ENCODE peak calls at places on chromosomes 5 and 9, in six cellular contexts. One of them, this sample, is unnamed.

GRCh38 chr5:52148679-52149078 is 639.0 kb upstream of the ITGA1 start:
- DNase-seq in GM06990: no peak
- DNase-seq in iris pigment epithelial cell: no peak
- DNase-seq in stimulated activated CD8-positive, alpha-beta memory T cell treated with anti-CD3 and anti-CD28 coated beads, Interleukin-12 subunit alpha, Interleukin-12 subunit beta, amount 100 ng/mL, for 1 hour: no peak
- DNase-seq in A549: no peak
- DNase-seq in EH: no peak
- DNase-seq in this sample: no peak

GRCh38 chr5:79578876-79579275 is 33.4 kb upstream of the TENT2 start:
- DNase-seq in GM06990: no peak
- DNase-seq in iris pigment epithelial cell: no peak
- DNase-seq in stimulated activated CD8-positive, alpha-beta memory T cell treated with anti-CD3 and anti-CD28 coated beads, Interleukin-12 subunit alpha, Interleukin-12 subunit beta, amount 100 ng/mL, for 1 hour: no peak
- DNase-seq in A549: no peak
- DNase-seq in EH: no peak
- DNase-seq in this sample: no peak

GRCh38 chr5:125408582-125409069 is 662.2 kb upstream of the ZNF608 start:
- DNase-seq in GM06990: peak; percentile 28
- DNase-seq in iris pigment epithelial cell: peak; percentile 92
- DNase-seq in stimulated activated CD8-positive, alpha-beta memory T cell treated with anti-CD3 and anti-CD28 coated beads, Interleukin-12 subunit alpha, Interleukin-12 subunit beta, amount 100 ng/mL, for 1 hour: no peak
- DNase-seq in A549: peak; percentile 18
- DNase-seq in EH: peak; percentile 86
- DNase-seq in this sample: peak; percentile 82

GRCh38 chr5:40437452-40437861 is 242.3 kb upstream of the PTGER4 start:
- DNase-seq in GM06990: peak; percentile 12
- DNase-seq in iris pigment epithelial cell: peak; percentile 94
- DNase-seq in stimulated activated CD8-positive, alpha-beta memory T cell treated with anti-CD3 and anti-CD28 coated beads, Interleukin-12 subunit alpha, Interleukin-12 subunit beta, amount 100 ng/mL, for 1 hour: peak; percentile 28
- DNase-seq in A549: no peak
- DNase-seq in EH: peak; percentile 82
- DNase-seq in this sample: peak; percentile 91

GRCh38 chr9:76828462-76828861 is 64.2 kb downstream of the PCA3 start:
- DNase-seq in GM06990: no peak
- DNase-seq in iris pigment epithelial cell: no peak
- DNase-seq in stimulated activated CD8-positive, alpha-beta memory T cell treated with anti-CD3 and anti-CD28 coated beads, Interleukin-12 subunit alpha, Interleukin-12 subunit beta, amount 100 ng/mL, for 1 hour: no peak
- DNase-seq in A549: no peak
- DNase-seq in EH: no peak
- DNase-seq in this sample: no peak

GRCh38 chr9:108363321-108363720 is 492.5 kb downstream of the ACTL7B start:
- DNase-seq in GM06990: no peak
- DNase-seq in iris pigment epithelial cell: no peak
- DNase-seq in stimulated activated CD8-positive, alpha-beta memory T cell treated with anti-CD3 and anti-CD28 coated beads, Interleukin-12 subunit alpha, Interleukin-12 subunit beta, amount 100 ng/mL, for 1 hour: no peak
- DNase-seq in A549: no peak
- DNase-seq in EH: no peak
- DNase-seq in this sample: no peak

GRCh38 chr5:132775439-132776076 is 1.5 kb downstream of the SEPTIN8 start:
- DNase-seq in GM06990: no peak
- DNase-seq in iris pigment epithelial cell: peak; percentile 16
- DNase-seq in stimulated activated CD8-positive, alpha-beta memory T cell treated with anti-CD3 and anti-CD28 coated beads, Interleukin-12 subunit alpha, Interleukin-12 subunit beta, amount 100 ng/mL, for 1 hour: no peak
- DNase-seq in A549: no peak
- DNase-seq in EH: peak; percentile 23
- DNase-seq in this sample: peak; percentile 92

GRCh38 chr9:126935630-126936029 is 21.0 kb downstream of the RALGPS1 start:
- DNase-seq in GM06990: no peak
- DNase-seq in iris pigment epithelial cell: peak; percentile 35
- DNase-seq in stimulated activated CD8-positive, alpha-beta memory T cell treated with anti-CD3 and anti-CD28 coated beads, Interleukin-12 subunit alpha, Interleukin-12 subunit beta, amount 100 ng/mL, for 1 hour: no peak
- DNase-seq in A549: no peak
- DNase-seq in EH: peak; percentile 38
- DNase-seq in this sample: peak; percentile 60

GRCh38 chr5:72209515-72210115 is 102.3 kb downstream of the MAP1B start:
- DNase-seq in GM06990: no peak
- DNase-seq in iris pigment epithelial cell: no peak
- DNase-seq in stimulated activated CD8-positive, alpha-beta memory T cell treated with anti-CD3 and anti-CD28 coated beads, Interleukin-12 subunit alpha, Interleukin-12 subunit beta, amount 100 ng/mL, for 1 hour: no peak
- DNase-seq in A549: no peak
- DNase-seq in EH: peak; percentile 84
- DNase-seq in this sample: no peak

GRCh38 chr5:140595538-140595937 is 30.9 kb downstream of the SLC35A4 start:
- DNase-seq in GM06990: no peak
- DNase-seq in iris pigment epithelial cell: no peak
- DNase-seq in stimulated activated CD8-positive, alpha-beta memory T cell treated with anti-CD3 and anti-CD28 coated beads, Interleukin-12 subunit alpha, Interleukin-12 subunit beta, amount 100 ng/mL, for 1 hour: no peak
- DNase-seq in A549: no peak
- DNase-seq in EH: no peak
- DNase-seq in this sample: no peak

GRCh38 chr5:146529984-146530383 is 14.0 kb upstream of the GPR151 start:
- DNase-seq in GM06990: no peak
- DNase-seq in iris pigment epithelial cell: no peak
- DNase-seq in stimulated activated CD8-positive, alpha-beta memory T cell treated with anti-CD3 and anti-CD28 coated beads, Interleukin-12 subunit alpha, Interleukin-12 subunit beta, amount 100 ng/mL, for 1 hour: no peak
- DNase-seq in A549: no peak
- DNase-seq in EH: no peak
- DNase-seq in this sample: no peak

GRCh38 chr5:166507810-166508419 is 1783.5 kb upstream of the WWC1 start:
- DNase-seq in GM06990: no peak
- DNase-seq in iris pigment epithelial cell: no peak
- DNase-seq in stimulated activated CD8-positive, alpha-beta memory T cell treated with anti-CD3 and anti-CD28 coated beads, Interleukin-12 subunit alpha, Interleukin-12 subunit beta, amount 100 ng/mL, for 1 hour: no peak
- DNase-seq in A549: no peak
- DNase-seq in EH: no peak
- DNase-seq in this sample: no peak

This sample was measured in osteoblast.